ENCODE peak calls at places on chromosomes 16 and 17, in eight cellular contexts. H is astrocyte of the spinal cord, Y is GM23248, K is NCI-H510A treated with DMSO at 0.1 percent for 48 hours, Q is ascending aorta, G is mucosa of descending colon, I is OCI-M1, S is upper lobe of right lung. O is an unnamed sample.

GRCh38 chr16:9598731-9599083 is 507.3 kb downstream of the HAPSTR1 start:
- DNase-seq in H (no peak), Y (no peak), K (no peak), Q (no peak), G (no peak), I (no peak), S (no peak), O (no peak)

GRCh38 chr16:8921626-8921984 is 39.5 kb downstream of the LITAFD start:
- DNase-seq in H (no peak), Y (no peak), K (no peak), Q (no peak), G (no peak), I (no peak), S (no peak), O (no peak)

GRCh38 chr16:21634216-21634615 is 18.2 kb downstream of the IGSF6 start:
- DNase-seq in H (no peak), Y (no peak), K (no peak), Q (no peak), G (no peak), I (no peak), S (no peak), O (no peak)

GRCh38 chr17:62704381-62704971 is 77.0 kb downstream of the MRC2 start:
- DNase-seq in H (peak), Y (peak), K (peak), Q (no peak), G (no peak), I (no peak), S (peak), O (peak)

GRCh38 chr16:81940781-81941560 is 70.3 kb downstream of the SDR42E1 start:
- DNase-seq in H (peak), Y (peak), K (peak), Q (no peak), G (no peak), I (peak), S (no peak), O (peak)

GRCh38 chr17:2232244-2232638 is 71.3 kb downstream of the SMG6 start:
- DNase-seq in H (peak), Y (peak), K (no peak), Q (peak), G (no peak), I (no peak), S (no peak), O (no peak)

GRCh38 chr17:14745541-14745940 is 444.7 kb downstream of the HS3ST3B1 start:
- DNase-seq in H (no peak), Y (peak), K (no peak), Q (no peak), G (no peak), I (no peak), S (no peak), O (no peak)

GRCh38 chr16:22635345-22635744 is 124.7 kb downstream of the NPIPB5 start:
- DNase-seq in H (no peak), Y (peak), K (no peak), Q (no peak), G (no peak), I (no peak), S (no peak), O (no peak)

GRCh38 chr16:3009568-3010390 is 2.9 kb upstream of the CLDN9 start:
- DNase-seq in H (no peak), Y (peak), K (peak), Q (no peak), G (no peak), I (no peak), S (peak), O (no peak)

GRCh38 chr16:84340305-84341040 is 27.9 kb upstream of the ATP2C2 start:
- DNase-seq in H (no peak), Y (peak), K (no peak), Q (no peak), G (peak), I (no peak), S (peak), O (no peak)

GRCh38 chr16:84048306-84048705 is 5.7 kb upstream of the SLC38A8 start:
- DNase-seq in H (no peak), Y (no peak), K (peak), Q (no peak), G (peak), I (peak), S (peak), O (peak)

GRCh38 chr17:75508122-75508719 is 7.1 kb downstream of the CASKIN2 start:
- DNase-seq in H (no peak), Y (no peak), K (no peak), Q (no peak), G (peak), I (no peak), S (no peak), O (no peak)

GRCh38 chr17:64331946-64332493 is 58.6 kb downstream of the PECAM1 start:
- DNase-seq in H (no peak), Y (peak), K (no peak), Q (peak), G (no peak), I (peak), S (peak), O (no peak)

GRCh38 chr17:78739331-78739853 is 42.7 kb downstream of the CYTH1 start:
- DNase-seq in H (no peak), Y (no peak), K (no peak), Q (no peak), G (no peak), I (no peak), S (no peak), O (no peak)

GRCh38 chr16:27600386-27600785 is 50.4 kb downstream of the KATNIP start:
- DNase-seq in H (no peak), Y (no peak), K (no peak), Q (no peak), G (no peak), I (no peak), S (no peak), O (no peak)

GRCh38 chr17:9363440-9364350 is 211.9 kb downstream of the STX8 start:
- DNase-seq in H (peak), Y (peak), K (no peak), Q (no peak), G (no peak), I (no peak), S (no peak), O (peak)

GRCh38 chr17:44916059-44916780 is 920 bp upstream of the GFAP start:
- DNase-seq in H (no peak), Y (no peak), K (no peak), Q (no peak), G (no peak), I (no peak), S (peak), O (no peak)

GRCh38 chr17:7573324-7574080 is 5.9 kb upstream of the CD68 start:
- DNase-seq in H (peak), Y (peak), K (peak), Q (peak), G (peak), I (peak), S (peak), O (peak)

GRCh38 chr17:79738643-79739042 is 7.9 kb downstream of the ENPP7 start:
- DNase-seq in H (no peak), Y (no peak), K (no peak), Q (no peak), G (no peak), I (no peak), S (no peak), O (no peak)

GRCh38 chr17:39054111-39054645 is 87.0 kb upstream of the FBXO47 start:
- DNase-seq in H (no peak), Y (no peak), K (no peak), Q (no peak), G (no peak), I (no peak), S (no peak), O (no peak)

GRCh38 chr16:19419691-19420060 is 2.0 kb downstream of the TMC5 start:
- DNase-seq in H (no peak), Y (peak), K (no peak), Q (no peak), G (no peak), I (no peak), S (no peak), O (no peak)

GRCh38 chr17:73304971-73305786 is 6.6 kb downstream of the CDC42EP4 start:
- DNase-seq in H (peak), Y (peak), K (peak), Q (peak), G (peak), I (peak), S (peak), O (peak)

GRCh38 chr17:58272367-58273280 is 8.1 kb downstream of the MPO start:
- DNase-seq in H (no peak), Y (no peak), K (no peak), Q (no peak), G (no peak), I (no peak), S (no peak), O (no peak)

GRCh38 chr16:65655802-65656201 is 533.9 kb upstream of the CDH11 start:
- DNase-seq in H (peak), Y (no peak), K (no peak), Q (no peak), G (no peak), I (no peak), S (no peak), O (no peak)

GRCh38 chr17:60106377-60107059 is 27.8 kb upstream of the HEATR6 start:
- DNase-seq in H (peak), Y (peak), K (no peak), Q (no peak), G (no peak), I (peak), S (no peak), O (no peak)

GRCh38 chr16:10121496-10121895 is 60.7 kb downstream of the GRIN2A start:
- DNase-seq in H (peak), Y (peak), K (no peak), Q (no peak), G (no peak), I (no peak), S (no peak), O (no peak)

GRCh38 chr16:15396948-15397594 is 1.5 kb downstream of the MPV17L start:
- DNase-seq in H (no peak), Y (no peak), K (no peak), Q (no peak), G (no peak), I (no peak), S (no peak), O (no peak)

GRCh38 chr17:28193241-28193640 is 125.8 kb upstream of the TMEM97 start:
- DNase-seq in H (no peak), Y (no peak), K (no peak), Q (no peak), G (no peak), I (peak), S (peak), O (no peak)

GRCh38 chr16:8796469-8797363 is 723 bp downstream of the TMEM186 start:
- DNase-seq in H (no peak), Y (peak), K (no peak), Q (no peak), G (no peak), I (no peak), S (no peak), O (peak)

GRCh38 chr16:66858740-66859396 is 14.7 kb downstream of the CA7 start:
- DNase-seq in H (peak), Y (peak), K (no peak), Q (no peak), G (peak), I (no peak), S (peak), O (no peak)

GRCh38 chr16:87725596-87726235 is 40.1 kb downstream of the KLHDC4 start:
- DNase-seq in H (peak), Y (no peak), K (peak), Q (no peak), G (no peak), I (no peak), S (peak), O (no peak)